ENCODE peak calls at places on chromosomes 5 and 9, in four cellular contexts. J is K562, Z is AG10803, B is left ventricle myocardium inferior. D is an unnamed sample.

GRCh38 chr9:100756217-100756616 is 178.3 kb downstream of the CAVIN4 start:
- DNase-seq in B (no peak), J (no peak), Z (no peak), D (no peak)

GRCh38 chr5:140547508-140548299 is at the start of gene EIF4EBP3:
- DNase-seq in Z (peak), B (peak), J (peak), D (peak)

GRCh38 chr5:14551211-14551610 is 30.4 kb upstream of the OTULINL start:
- DNase-seq in J (no peak), Z (no peak), B (no peak), D (no peak)

GRCh38 chr5:438481-438981 is 4.4 kb upstream of the EXOC3 start:
- DNase-seq in J (no peak), B (no peak), Z (no peak), D (no peak)

GRCh38 chr9:133609311-133610098 is at the start of gene FAM163B:
- DNase-seq in J (peak), Z (peak), B (peak), D (peak)

GRCh38 chr9:96214639-96215038 is 87.3 kb downstream of the HSD17B3 start:
- DNase-seq in Z (no peak), J (no peak), B (no peak), D (no peak)

GRCh38 chr9:81848472-81848871 is 79.8 kb upstream of the SPATA31D4 start:
- DNase-seq in J (no peak), B (no peak), Z (peak), D (peak)

GRCh38 chr5:175288048-175288621 is 155.8 kb downstream of the DRD1 start:
- DNase-seq in J (no peak), B (no peak), Z (peak), D (peak)

GRCh38 chr5:166750376-166750775 is 1541.1 kb upstream of the WWC1 start:
- DNase-seq in B (no peak), Z (no peak), J (no peak), D (no peak)

GRCh38 chr5:55591671-55592070 is 56.9 kb upstream of the PLPP1 start:
- DNase-seq in B (no peak), Z (no peak), J (no peak), D (no peak)

GRCh38 chr9:79651251-79651795 is 79.6 kb downstream of the TLE4 start:
- DNase-seq in B (no peak), J (no peak), Z (no peak), D (no peak)

GRCh38 chr9:91382298-91382697 is 20.6 kb upstream of the AUH start:
- DNase-seq in Z (no peak), J (no peak), B (no peak), D (peak)

GRCh38 chr5:133861161-133861737 is 107.2 kb downstream of the C5orf15 start:
- DNase-seq in J (no peak), B (no peak), Z (no peak), D (no peak)

GRCh38 chr9:70133253-70134208 is 89.9 kb downstream of the MAMDC2 start:
- DNase-seq in B (no peak), Z (peak), J (no peak), D (no peak)

GRCh38 chr5:42759456-42759855 is 2.8 kb downstream of the CCDC152 start:
- DNase-seq in Z (no peak), B (no peak), J (no peak), D (no peak)

GRCh38 chr5:1161108-1161831 is 40.1 kb upstream of the SLC6A19 start:
- DNase-seq in B (no peak), Z (no peak), J (no peak), D (no peak)

GRCh38 chr5:6962256-6962655 is 249.0 kb downstream of the TENT4A start:
- DNase-seq in J (no peak), Z (no peak), B (no peak), D (no peak)

GRCh38 chr5:114898602-114899001 is 271.1 kb downstream of the TRIM36 start:
- DNase-seq in J (no peak), Z (no peak), B (no peak), D (no peak)

GRCh38 chr5:159061834-159062530 is 37.7 kb downstream of the EBF1 start:
- DNase-seq in B (no peak), Z (no peak), J (no peak), D (no peak)

GRCh38 chr5:65926276-65926761 is at the start of gene ERBIN:
- DNase-seq in J (peak), B (peak), Z (peak), D (peak)

GRCh38 chr9:129665008-129665771 is at the start of gene PRRX2:
- DNase-seq in B (peak), J (peak), Z (peak), D (no peak)

GRCh38 chr5:148147415-148147814 is 20.9 kb upstream of the SPINK14 start:
- DNase-seq in B (no peak), Z (no peak), J (no peak), D (no peak)

GRCh38 chr9:121567142-121568100 is 67.8 kb upstream of the GGTA1 start:
- DNase-seq in B (peak), Z (no peak), J (no peak), D (peak)

GRCh38 chr5:112374356-112374755 is 44.7 kb downstream of the EPB41L4A start:
- DNase-seq in B (no peak), J (no peak), Z (no peak), D (no peak)

GRCh38 chr5:106860398-106861044 is 810.2 kb downstream of the EFNA5 start:
- DNase-seq in B (no peak), J (no peak), Z (no peak), D (no peak)

GRCh38 chr5:40601198-40601868 is 78.4 kb upstream of the PTGER4 start:
- DNase-seq in B (no peak), J (no peak), Z (no peak), D (no peak)

GRCh38 chr5:146793709-146794108 is 84.8 kb downstream of the PPP2R2B start:
- DNase-seq in J (no peak), Z (no peak), B (no peak), D (no peak)

GRCh38 chr5:57174128-57174849 is 430 bp downstream of the GPBP1 start:
- DNase-seq in Z (peak), J (no peak), B (peak), D (no peak)

GRCh38 chr5:6350277-6351090 is 27.9 kb downstream of the MED10 start:
- DNase-seq in J (no peak), B (no peak), Z (no peak), D (no peak)

GRCh38 chr9:113520109-113520642 is 56.6 kb downstream of the RGS3 start:
- DNase-seq in B (no peak), J (no peak), Z (no peak), D (no peak)

GRCh38 chr5:148314187-148314586 is 2.0 kb downstream of the SPINK7 start:
- DNase-seq in Z (no peak), J (no peak), B (no peak), D (no peak)

GRCh38 chr5:2369178-2369577 is 382.3 kb downstream of the IRX2 start:
- DNase-seq in B (no peak), J (no peak), Z (no peak), D (no peak)

GRCh38 chr5:137215780-137216179 is 283.3 kb downstream of the SPOCK1 start:
- DNase-seq in B (no peak), J (no peak), Z (no peak), D (no peak)

GRCh38 chr9:28105001-28105400 is 531.7 kb upstream of the C9orf72 start:
- DNase-seq in Z (no peak), J (no peak), B (no peak), D (no peak)

GRCh38 chr5:153222956-153223355 is 267.5 kb upstream of the GRIA1 start:
- DNase-seq in B (no peak), J (no peak), Z (peak), D (peak)

GRCh38 chr9:28671000-28671399 is 1097.7 kb upstream of the C9orf72 start:
- DNase-seq in Z (no peak), B (no peak), J (no peak), D (no peak)

GRCh38 chr5:138568061-138568824 is 7.0 kb downstream of the HSPA9 start:
- DNase-seq in Z (no peak), B (no peak), J (no peak), D (peak)

GRCh38 chr5:149037819-149038218 is 25.0 kb downstream of the SH3TC2 start:
- DNase-seq in B (no peak), Z (no peak), J (no peak), D (no peak)

GRCh38 chr5:61280766-61281427 is 51.2 kb upstream of the ZSWIM6 start:
- DNase-seq in Z (no peak), J (no peak), B (peak), D (no peak)

DNA sequence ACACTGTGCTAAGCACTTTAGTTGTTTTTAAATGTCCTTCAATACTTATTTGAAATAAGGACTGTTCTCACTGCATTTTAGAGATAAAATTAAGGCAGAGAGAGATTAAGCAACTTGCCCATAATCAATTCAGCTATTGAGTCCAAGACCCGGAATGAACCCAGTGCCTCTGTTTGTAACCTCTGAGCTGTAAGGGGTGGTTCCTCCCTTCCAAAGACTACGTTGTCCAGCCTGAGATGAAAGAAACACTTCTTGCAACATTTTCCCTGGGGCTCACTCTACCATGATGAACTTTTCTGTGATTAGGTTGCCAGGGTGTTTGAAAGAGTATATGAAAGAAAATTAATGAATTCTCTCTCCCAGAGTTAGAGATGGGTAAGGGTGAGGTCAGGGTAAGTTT is 22.0 kb upstream of the MAP1B start:
- DNase-seq in Z (no peak), J (no peak), B (no peak), D (no peak)
- TF ChIP-seq CTCF in Z (no peak), J (no peak), B (no peak), D (no peak)

GRCh38 chr5:36305571-36306326 is 4.0 kb upstream of the RANBP3L start:
- DNase-seq in J (no peak), B (peak), Z (peak), D (peak)
- TF ChIP-seq CTCF in J (peak), B (peak), Z (peak), D (peak)

GRCh38 chr5:120330555-120330954 is 133.5 kb upstream of the PRR16 start:
- DNase-seq in J (no peak), Z (no peak), B (no peak), D (no peak)

GRCh38 chr5:120326651-120327050 is 137.4 kb upstream of the PRR16 start:
- DNase-seq in J (no peak), B (no peak), Z (no peak), D (peak)

GRCh38 chr5:120329095-120329494 is 135.0 kb upstream of the PRR16 start:
- DNase-seq in J (no peak), Z (no peak), B (no peak), D (no peak)

GRCh38 chr5:120327180-120327579 is 136.9 kb upstream of the PRR16 start:
- DNase-seq in Z (no peak), B (no peak), J (no peak), D (peak)
- TF ChIP-seq CTCF in Z (peak), B (peak), J (no peak), D (peak)

GRCh38 chr5:98750693-98751092 is 22.8 kb upstream of the RGMB start:
- DNase-seq in J (no peak), Z (no peak), B (no peak), D (no peak)
- TF ChIP-seq CTCF in J (no peak), Z (no peak), B (peak), D (peak)

GRCh38 chr9:128409998-128410397 is 10.7 kb upstream of the CERCAM start:
- DNase-seq in J (peak), Z (peak), B (no peak), D (peak)
- TF ChIP-seq CTCF in J (peak), Z (peak), B (peak), D (peak)

DNA sequence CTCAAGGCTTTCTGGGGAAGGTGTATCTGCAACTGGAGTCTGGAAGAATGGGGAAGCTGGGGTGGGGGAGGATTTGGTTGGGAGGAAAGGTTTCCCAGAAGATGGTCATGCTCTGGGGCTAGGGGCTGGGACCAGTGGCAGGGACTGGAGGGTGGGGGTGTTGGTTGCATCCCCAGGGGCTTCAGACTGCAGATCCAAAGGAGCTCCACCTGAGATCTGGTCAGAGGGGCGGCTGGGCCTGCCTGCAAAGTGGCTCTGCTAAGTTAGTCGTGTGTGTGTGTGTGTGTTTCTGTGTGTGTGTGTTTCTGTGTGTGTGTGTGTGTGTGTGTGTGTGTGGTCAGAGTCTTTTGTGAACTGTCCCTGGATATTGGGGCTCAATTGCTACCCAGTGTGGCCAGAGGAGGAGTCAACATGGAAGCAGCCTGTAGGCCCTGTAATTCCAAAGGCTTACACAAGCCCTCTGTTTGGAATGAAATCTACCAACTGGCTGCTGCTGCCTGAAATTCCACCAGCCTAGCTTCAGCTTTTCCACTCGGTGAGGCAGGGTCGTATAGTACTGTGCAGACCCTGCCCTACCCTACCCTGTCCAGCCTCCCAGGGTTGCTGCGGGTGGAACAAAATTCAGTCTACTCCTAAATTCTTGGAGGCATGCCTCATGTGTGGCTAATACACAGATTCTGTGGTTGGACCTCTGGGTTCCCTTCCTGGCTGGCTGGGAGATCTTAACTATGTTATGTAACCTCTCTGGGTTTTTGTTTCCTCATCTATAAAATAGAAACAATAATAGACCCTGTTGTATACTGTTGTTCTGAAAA is 12.5 kb upstream of the SYNPO start:
- DNase-seq in Z (peak), J (no peak), B (no peak), D (peak)
- TF ChIP-seq CTCF in Z (no peak), J (no peak), B (no peak), D (no peak)